ENCODE peak calls at places on chromosomes 16 and 17, in five cellular contexts. One of them, this sample, is unnamed. For H3K9me2, the result is how much of the 10 kb centered on the place peaks cover.

GRCh38 chr16:56789360-56789759 is 59.4 kb downstream of the NUP93 start:
- DNase-seq in GM23248: peak
- DNase-seq in PC-3: peak
- DNase-seq in HCT116: peak
- DNase-seq in MM.1S: peak
- DNase-seq in this sample: peak

GRCh38 chr16:73572135-73572534 is 524.2 kb upstream of the ZFHX3 start:
- DNase-seq in GM23248: peak
- DNase-seq in PC-3: peak
- DNase-seq in HCT116: no peak
- DNase-seq in MM.1S: no peak
- DNase-seq in this sample: peak

GRCh38 chr17:47815106-47815918 is 6.3 kb downstream of the OSBPL7 start:
- DNase-seq in GM23248: no peak
- DNase-seq in PC-3: no peak
- DNase-seq in HCT116: no peak
- DNase-seq in MM.1S: no peak
- DNase-seq in this sample: no peak

GRCh38 chr17:8117980-8118768 is at the start of gene ALOXE3:
- DNase-seq in GM23248: peak
- DNase-seq in PC-3: peak
- DNase-seq in HCT116: peak
- DNase-seq in MM.1S: no peak
- DNase-seq in this sample: peak

GRCh38 chr16:2904100-2904921 is 7.4 kb upstream of the FLYWCH1 start:
- DNase-seq in GM23248: peak
- DNase-seq in PC-3: peak
- DNase-seq in HCT116: peak
- DNase-seq in MM.1S: peak
- DNase-seq in this sample: peak

GRCh38 chr17:4539576-4540223 is 15.5 kb downstream of the MYBBP1A start:
- DNase-seq in GM23248: no peak
- DNase-seq in PC-3: no peak
- DNase-seq in HCT116: no peak
- DNase-seq in MM.1S: no peak
- DNase-seq in this sample: no peak

GRCh38 chr16:3004781-3005284 is 7.9 kb upstream of the CLDN9 start:
- DNase-seq in GM23248: no peak
- DNase-seq in PC-3: peak
- DNase-seq in HCT116: no peak
- DNase-seq in MM.1S: no peak
- DNase-seq in this sample: peak

GRCh38 chr16:69917739-69918138 is 33.4 kb upstream of the CLEC18A start:
- DNase-seq in GM23248: peak
- DNase-seq in PC-3: peak
- DNase-seq in HCT116: no peak
- DNase-seq in MM.1S: no peak
- DNase-seq in this sample: peak

GRCh38 chr17:54980372-54980771 is 11.8 kb downstream of the STXBP4 start:
- DNase-seq in GM23248: no peak
- DNase-seq in PC-3: no peak
- DNase-seq in HCT116: no peak
- DNase-seq in MM.1S: no peak
- DNase-seq in this sample: no peak

GRCh38 chr17:76005263-76006149 is 4.9 kb downstream of the CDK3 start:
- DNase-seq in GM23248: peak
- DNase-seq in PC-3: peak
- DNase-seq in HCT116: peak
- DNase-seq in MM.1S: peak
- DNase-seq in this sample: peak

GRCh38 chr17:5557485-5557884 is 26.8 kb downstream of the NLRP1 start:
- DNase-seq in GM23248: peak
- DNase-seq in PC-3: peak
- DNase-seq in HCT116: no peak
- DNase-seq in MM.1S: no peak
- DNase-seq in this sample: no peak

GRCh38 chr17:68080411-68081150 is 45.0 kb downstream of the KPNA2 start:
- DNase-seq in GM23248: no peak
- DNase-seq in PC-3: no peak
- DNase-seq in HCT116: no peak
- DNase-seq in MM.1S: no peak
- DNase-seq in this sample: no peak

GRCh38 chr17:2094891-2095535 is 40.1 kb downstream of the HIC1 start:
- DNase-seq in GM23248: peak
- DNase-seq in PC-3: peak
- DNase-seq in HCT116: no peak
- DNase-seq in MM.1S: no peak
- DNase-seq in this sample: peak

GRCh38 chr17:60128171-60128859 is 21.5 kb upstream of the CA4 start:
- DNase-seq in GM23248: no peak
- DNase-seq in PC-3: no peak
- DNase-seq in HCT116: no peak
- DNase-seq in MM.1S: no peak
- DNase-seq in this sample: no peak

GRCh38 chr17:68565656-68566055 is 35.5 kb downstream of the FAM20A start:
- DNase-seq in GM23248: no peak
- DNase-seq in PC-3: no peak
- DNase-seq in HCT116: no peak
- DNase-seq in MM.1S: no peak
- DNase-seq in this sample: no peak

GRCh38 chr16:27402569-27402963 is 592 bp downstream of the IL21R start:
- DNase-seq in GM23248: no peak
- DNase-seq in PC-3: no peak
- DNase-seq in HCT116: no peak
- DNase-seq in MM.1S: no peak
- DNase-seq in this sample: no peak

GRCh38 chr16:27403601-27403992 is 1.6 kb downstream of the IL21R start:
- DNase-seq in GM23248: no peak
- DNase-seq in PC-3: no peak
- DNase-seq in HCT116: no peak
- DNase-seq in MM.1S: no peak
- DNase-seq in this sample: no peak

GRCh38 chr16:27404163-27404823 is 2.3 kb downstream of the IL21R start:
- DNase-seq in GM23248: no peak
- DNase-seq in PC-3: no peak
- DNase-seq in HCT116: no peak
- DNase-seq in MM.1S: no peak
- DNase-seq in this sample: no peak

GRCh38 chr16:27401768-27402568 is at the start of gene IL21R:
- DNase-seq in GM23248: peak
- DNase-seq in PC-3: no peak
- DNase-seq in HCT116: no peak
- DNase-seq in MM.1S: peak
- DNase-seq in this sample: no peak

GRCh38 chr16:27402964-27403600 is 1.1 kb downstream of the IL21R start:
- DNase-seq in GM23248: no peak
- DNase-seq in PC-3: no peak
- DNase-seq in HCT116: no peak
- DNase-seq in MM.1S: no peak
- DNase-seq in this sample: no peak
- TF ChIP-seq EZH2 in GM23248: no peak
- TF ChIP-seq EZH2 in PC-3: no peak
- TF ChIP-seq EZH2 in HCT116: no peak
- TF ChIP-seq EZH2 in MM.1S: no peak
- TF ChIP-seq EZH2 in this sample: no peak

GRCh38 chr16:27585200-27585599 is 35.3 kb downstream of the KATNIP start:
- DNase-seq in GM23248: no peak
- DNase-seq in PC-3: no peak
- DNase-seq in HCT116: no peak
- DNase-seq in MM.1S: no peak
- DNase-seq in this sample: no peak
- H3K9me2 ChIP-seq in GM23248: under half
- H3K9me2 ChIP-seq in PC-3: under half
- H3K9me2 ChIP-seq in HCT116: under half
- H3K9me2 ChIP-seq in MM.1S: under half
- H3K9me2 ChIP-seq in this sample: under half

DNA sequence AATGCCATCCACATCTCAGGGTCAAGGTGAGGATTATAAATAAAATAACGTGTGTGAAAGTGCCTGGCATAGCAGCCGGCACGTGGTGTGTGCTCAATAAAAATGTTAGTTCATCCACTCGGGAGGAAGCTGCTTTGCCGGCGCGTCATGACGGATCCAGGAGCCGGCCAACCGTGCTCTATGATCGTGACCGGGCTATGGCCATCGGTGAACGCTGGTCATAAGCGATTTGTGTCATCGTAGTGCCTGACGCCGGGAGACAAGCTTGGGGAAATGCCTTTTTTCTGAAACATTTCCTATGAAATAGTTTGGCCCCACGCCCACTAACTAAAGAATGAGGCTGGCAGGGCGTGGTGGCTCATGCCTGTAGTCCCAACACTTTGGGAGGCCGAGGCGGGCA is 74.0 kb downstream of the CMC2 start:
- DNase-seq in GM23248: peak
- DNase-seq in PC-3: peak
- DNase-seq in HCT116: no peak
- DNase-seq in MM.1S: no peak
- DNase-seq in this sample: no peak
- TF ChIP-seq EZH2 in GM23248: no peak
- TF ChIP-seq EZH2 in PC-3: no peak
- TF ChIP-seq EZH2 in HCT116: no peak
- TF ChIP-seq EZH2 in MM.1S: no peak
- TF ChIP-seq EZH2 in this sample: no peak

GRCh38 chr17:13435230-13435629 is 166.5 kb downstream of the HS3ST3A1 start:
- DNase-seq in GM23248: no peak
- DNase-seq in PC-3: no peak
- DNase-seq in HCT116: no peak
- DNase-seq in MM.1S: no peak
- DNase-seq in this sample: no peak
- H3K9me2 ChIP-seq in GM23248: under half
- H3K9me2 ChIP-seq in PC-3: under half
- H3K9me2 ChIP-seq in HCT116: under half
- H3K9me2 ChIP-seq in MM.1S: under half
- H3K9me2 ChIP-seq in this sample: under half

GRCh38 chr16:4987580-4988374 is 29.6 kb downstream of the SEC14L5 start:
- DNase-seq in GM23248: no peak
- DNase-seq in PC-3: no peak
- DNase-seq in HCT116: no peak
- DNase-seq in MM.1S: no peak
- DNase-seq in this sample: no peak
- TF ChIP-seq EZH2 in GM23248: no peak
- TF ChIP-seq EZH2 in PC-3: no peak
- TF ChIP-seq EZH2 in HCT116: no peak
- TF ChIP-seq EZH2 in MM.1S: no peak
- TF ChIP-seq EZH2 in this sample: peak

GRCh38 chr17:28160610-28161009 is 118.1 kb downstream of the NLK start:
- DNase-seq in GM23248: no peak
- DNase-seq in PC-3: no peak
- DNase-seq in HCT116: no peak
- DNase-seq in MM.1S: no peak
- DNase-seq in this sample: no peak

GRCh38 chr17:28159924-28160323 is 117.4 kb downstream of the NLK start:
- DNase-seq in GM23248: no peak
- DNase-seq in PC-3: no peak
- DNase-seq in HCT116: no peak
- DNase-seq in MM.1S: no peak
- DNase-seq in this sample: no peak

GRCh38 chr17:28154242-28154641 is 111.8 kb downstream of the NLK start:
- DNase-seq in GM23248: no peak
- DNase-seq in PC-3: no peak
- DNase-seq in HCT116: no peak
- DNase-seq in MM.1S: no peak
- DNase-seq in this sample: no peak

DNA sequence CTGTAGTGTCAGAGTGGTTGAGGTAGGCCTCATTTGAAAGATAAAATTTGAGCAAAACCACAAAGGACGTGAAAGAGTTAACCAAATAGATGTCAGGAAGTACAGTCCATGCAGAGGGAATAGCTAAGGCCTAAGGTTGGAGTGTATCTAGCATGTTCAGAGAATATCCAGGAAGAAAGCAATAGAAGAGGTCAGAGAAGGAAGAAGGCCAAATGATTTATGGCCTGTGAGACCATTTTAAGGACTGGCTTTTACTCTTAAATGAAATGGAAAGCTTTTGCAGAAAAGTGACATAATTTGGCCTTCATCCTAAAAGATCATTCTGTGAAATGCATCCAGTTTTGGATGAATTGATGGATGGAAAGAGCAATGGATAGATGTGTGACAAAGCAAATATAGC is 116.5 kb downstream of the NLK start:
- DNase-seq in GM23248: no peak
- DNase-seq in PC-3: no peak
- DNase-seq in HCT116: no peak
- DNase-seq in MM.1S: no peak
- DNase-seq in this sample: no peak
- H3K9me2 ChIP-seq in GM23248: under half
- H3K9me2 ChIP-seq in PC-3: under half
- H3K9me2 ChIP-seq in HCT116: under half
- H3K9me2 ChIP-seq in MM.1S: under half
- H3K9me2 ChIP-seq in this sample: under half